ENCODE peak calls at places on chromosomes 16 and 17, in seven cellular contexts. O is activated CD4-positive, alpha-beta T cell treated with anti-CD3 and anti-CD28 coated beads, Interleukin-2, amount 10 ng/mL, durations not matched to agents 7 days and 5 days; M is stimulated activated CD8-positive, alpha-beta memory T cell treated with anti-CD3 and anti-CD28 coated beads, Interleukin-4, amount 100 ng/mL, for 1 hour; E is mesothelial cell of epicardium; V is endodermal cell; H is anterior cingulate cortex; S is endothelial cell. I is an unnamed sample.

GRCh38 chr16:31487076-31487719 is 4.3 kb downstream of the SLC5A2 start:
- DNase-seq in O (no peak), M (no peak), E (no peak), V (no peak), H (no peak), S (no peak), I (no peak)

GRCh38 chr17:74790206-74791066 is 14.3 kb upstream of the NAT9 start:
- DNase-seq in O (peak), M (no peak), E (no peak), V (no peak), H (no peak), S (no peak), I (no peak)

GRCh38 chr17:35188111-35188510 is 6.1 kb downstream of the SLC35G3 start:
- DNase-seq in O (no peak), M (no peak), E (no peak), V (no peak), H (no peak), S (no peak), I (no peak)

GRCh38 chr16:63787014-63787413 is 1334.8 kb downstream of the CDH11 start:
- DNase-seq in O (no peak), M (no peak), E (no peak), V (no peak), H (no peak), S (no peak), I (peak)

GRCh38 chr17:78873519-78874340 is 29.3 kb downstream of the CEP295NL start:
- DNase-seq in O (no peak), M (no peak), E (peak), V (no peak), H (peak), S (no peak), I (no peak)

GRCh38 chr17:75812096-75813001 is 27.7 kb downstream of the UNK start:
- DNase-seq in O (no peak), M (no peak), E (no peak), V (peak), H (no peak), S (no peak), I (no peak)

GRCh38 chr17:41588126-41588810 is 1.6 kb upstream of the KRT14 start:
- DNase-seq in O (no peak), M (no peak), E (no peak), V (no peak), H (no peak), S (no peak), I (no peak)

GRCh38 chr16:67857547-67858233 is 10.2 kb upstream of the CENPT start:
- DNase-seq in O (no peak), M (no peak), E (no peak), V (peak), H (no peak), S (no peak), I (peak)

GRCh38 chr17:77400445-77400870 is 259.7 kb downstream of the SEC14L1 start:
- DNase-seq in O (peak), M (peak), E (no peak), V (peak), H (no peak), S (peak), I (peak)

GRCh38 chr17:72119963-72120877 is 600 bp upstream of the SOX9 start:
- DNase-seq in O (no peak), M (no peak), E (peak), V (peak), H (no peak), S (peak), I (peak)

GRCh38 chr16:12339686-12340085 is 363.2 kb downstream of the SNX29 start:
- DNase-seq in O (no peak), M (no peak), E (no peak), V (no peak), H (no peak), S (no peak), I (no peak)

GRCh38 chr16:62548095-62548494 is 511.9 kb upstream of the CDH8 start:
- DNase-seq in O (no peak), M (no peak), E (no peak), V (peak), H (no peak), S (no peak), I (peak)

GRCh38 chr17:45923511-45924268 is 29.3 kb downstream of the MAPT start:
- DNase-seq in O (no peak), M (no peak), E (no peak), V (no peak), H (no peak), S (no peak), I (no peak)

GRCh38 chr17:75039238-75039637 is 7.5 kb downstream of the ATP5PD start:
- DNase-seq in O (no peak), M (no peak), E (no peak), V (no peak), H (no peak), S (no peak), I (no peak)

GRCh38 chr16:11396241-11397048 is 51.2 kb downstream of the RMI2 start:
- DNase-seq in O (peak), M (peak), E (peak), V (peak), H (peak), S (peak), I (peak)

GRCh38 chr17:83136156-83136555 is 56.7 kb downstream of the METRNL start:
- DNase-seq in O (no peak), M (no peak), E (peak), V (peak), H (no peak), S (no peak), I (no peak)

GRCh38 chr16:11052080-11052808 is 107.9 kb downstream of the CLEC16A start:
- DNase-seq in O (peak), M (no peak), E (no peak), V (no peak), H (no peak), S (no peak), I (peak)

GRCh38 chr16:66913081-66913480 is 5.6 kb downstream of the CDH16 start:
- DNase-seq in O (no peak), M (no peak), E (no peak), V (peak), H (no peak), S (no peak), I (peak)

GRCh38 chr17:36913132-36913531 is 24.1 kb upstream of the LHX1 start:
- DNase-seq in O (no peak), M (no peak), E (no peak), V (peak), H (no peak), S (no peak), I (peak)

GRCh38 chr17:63698886-63699637 is 863 bp downstream of the LIMD2 start:
- DNase-seq in O (peak), M (peak), E (peak), V (peak), H (peak), S (no peak), I (peak)

GRCh38 chr17:2615882-2616281 is 22.4 kb downstream of the PAFAH1B1 start:
- DNase-seq in O (no peak), M (no peak), E (no peak), V (no peak), H (no peak), S (no peak), I (no peak)

GRCh38 chr17:49409066-49409465 is 5.6 kb downstream of the PHB1 start:
- DNase-seq in O (no peak), M (no peak), E (no peak), V (peak), H (no peak), S (no peak), I (no peak)

GRCh38 chr16:51151951-51152663 is 1.0 kb upstream of the SALL1 start:
- DNase-seq in O (no peak), M (no peak), E (no peak), V (peak), H (peak), S (peak), I (peak)